ENCODE peak calls at places on chromosomes 1 and 21, in six cellular contexts. H is GM12865, P is fibroblast of lung, D is spleen, X is HFF-Myc, O is fibroblast of pulmonary artery. W is an unnamed sample.

GRCh38 chr1:225987491-225988316 is 11.4 kb downstream of the SDE2 start:
- DNase-seq in X (no peak), D (no peak), H (peak; percentile 56), P (peak; percentile 44), O (peak; percentile 74), W (peak; percentile 72)

GRCh38 chr1:211830055-211830329 is 571 bp downstream of the LPGAT1 start:
- DNase-seq in X (no peak), D (no peak), H (no peak), O (no peak), P (peak; percentile 11), W (no peak)

GRCh38 chr1:228335406-228336307 is 71.0 kb downstream of the TRIM11 start:
- DNase-seq in P (no peak), H (no peak), O (no peak), X (no peak), D (no peak), W (no peak)

GRCh38 chr1:208329291-208329690 is 85.1 kb upstream of the PLXNA2 start:
- DNase-seq in X (no peak), O (no peak), H (no peak), D (no peak), P (no peak), W (peak; percentile 8)

GRCh38 chr21:32382108-32382601 is 10.7 kb downstream of the URB1 start:
- DNase-seq in O (peak; percentile 54), P (peak; percentile 92), D (no peak), H (no peak), X (no peak), W (peak; percentile 20)

GRCh38 chr1:29590583-29591555 is 354.5 kb downstream of the PTPRU start:
- DNase-seq in H (no peak), D (no peak), O (no peak), X (no peak), P (peak; percentile 71), W (no peak)

GRCh38 chr1:222861057-222861456 is 46.2 kb downstream of the DISP1 start:
- DNase-seq in D (no peak), O (no peak), H (peak; percentile 1), P (no peak), X (no peak), W (no peak)

GRCh38 chr1:1161683-1162079 is 12.0 kb upstream of the TTLL10 start:
- DNase-seq in X (no peak), D (no peak), P (no peak), H (no peak), O (no peak), W (no peak)

GRCh38 chr1:15305366-15305765 is 58.3 kb downstream of the FHAD1 start:
- DNase-seq in H (no peak), P (peak; percentile 61), O (peak; percentile 13), X (no peak), D (no peak), W (no peak)

GRCh38 chr1:196148367-196148970 is 459.8 kb downstream of the KCNT2 start:
- DNase-seq in X (peak; percentile 16), H (peak; percentile 44), O (peak; percentile 75), P (peak; percentile 15), D (no peak), W (peak; percentile 16)

GRCh38 chr1:15308135-15308534 is 61.1 kb downstream of the FHAD1 start:
- DNase-seq in D (no peak), X (no peak), O (no peak), H (no peak), P (no peak), W (no peak)

GRCh38 chr1:89998306-89998705 is 3.4 kb downstream of the ZNF326 start:
- DNase-seq in P (peak; percentile 45), O (peak; percentile 13), D (no peak), X (no peak), H (no peak), W (peak; percentile 62)

GRCh38 chr1:89999628-90000027 is 4.7 kb downstream of the ZNF326 start:
- DNase-seq in P (no peak), H (no peak), D (no peak), X (no peak), O (no peak), W (no peak)

GRCh38 chr1:89999208-89999607 is 4.3 kb downstream of the ZNF326 start:
- DNase-seq in D (no peak), X (no peak), O (no peak), H (no peak), P (peak; percentile 18), W (no peak)

GRCh38 chr1:89996415-89997110 is 1.7 kb downstream of the ZNF326 start:
- DNase-seq in H (no peak), D (no peak), X (no peak), P (no peak), O (no peak), W (no peak)

GRCh38 chr1:90000934-90001676 is 6.2 kb downstream of the ZNF326 start:
- DNase-seq in O (no peak), H (peak; percentile 18), P (no peak), D (no peak), X (no peak), W (no peak)
- TF ChIP-seq CTCF in O (no peak), H (no peak), P (no peak), D (no peak), X (no peak), W (no peak)

GRCh38 chr1:214314178-214314843 is 33.4 kb downstream of the SMYD2 start:
- DNase-seq in P (no peak), H (no peak), D (no peak), X (no peak), O (no peak), W (no peak)

GRCh38 chr1:214317300-214317699 is 36.3 kb downstream of the SMYD2 start:
- DNase-seq in P (no peak), D (no peak), O (no peak), X (no peak), H (no peak), W (no peak)

GRCh38 chr1:214318356-214318755 is 37.4 kb downstream of the SMYD2 start:
- DNase-seq in H (peak; percentile 28), X (no peak), P (peak; percentile 26), D (no peak), O (peak; percentile 24), W (no peak)

GRCh38 chr1:214317734-214318133 is 36.8 kb downstream of the SMYD2 start:
- DNase-seq in X (no peak), H (no peak), O (no peak), P (no peak), D (no peak), W (no peak)

GRCh38 chr1:214316597-214316996 is 35.6 kb downstream of the SMYD2 start:
- DNase-seq in P (peak; percentile 66), X (no peak), D (no peak), H (no peak), O (no peak), W (no peak)
- H3K4me3 ChIP-seq in P (no peak overlapping the region), X (no peak overlapping the region), D (no peak overlapping the region), H (no peak overlapping the region), O (no peak overlapping the region), W (no peak overlapping the region)

GRCh38 chr1:8217011-8217711 is 100.8 kb upstream of the SLC45A1 start:
- DNase-seq in P (peak; percentile 36), X (no peak), D (peak; percentile 82), O (no peak), H (peak; percentile 13), W (peak; percentile 61)
- TF ChIP-seq CTCF in P (no peak), X (no peak), D (no peak), O (no peak), H (no peak), W (no peak)

DNA sequence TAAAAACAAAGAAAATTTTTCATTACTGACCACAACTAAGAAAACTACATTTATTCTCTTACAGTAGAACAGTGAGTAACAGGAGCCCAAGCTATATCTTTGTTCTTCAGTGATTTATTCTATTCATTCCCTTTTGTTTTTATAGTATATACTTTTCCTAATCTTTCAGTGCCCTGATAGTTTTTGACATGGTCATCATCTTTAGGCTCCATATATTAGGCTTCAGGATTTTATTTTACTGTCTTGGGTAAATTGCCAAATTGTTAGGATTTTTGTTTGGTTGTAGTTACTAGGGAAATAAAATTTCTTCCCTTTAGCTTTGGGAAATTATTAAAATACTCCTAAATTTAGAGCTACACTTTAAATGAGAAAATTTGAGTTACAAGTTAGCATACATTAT is 10.3 kb downstream of the FBXO28 start:
- DNase-seq in D (no peak), X (no peak), O (no peak), P (peak; percentile 3), H (no peak), W (no peak)
- H3K4me3 ChIP-seq in D (no peak overlapping the region), X (no peak overlapping the region), O (no peak overlapping the region), P (no peak overlapping the region), H (no peak overlapping the region), W (no peak overlapping the region)

GRCh38 chr1:204286841-204287387 is 72.8 kb downstream of the PLEKHA6 start:
- DNase-seq in H (no peak), O (peak; percentile 22), P (no peak), X (no peak), D (no peak), W (no peak)
- TF ChIP-seq CTCF in H (no peak), O (no peak), P (no peak), X (no peak), D (peak; percentile 25), W (no peak)

DNA sequence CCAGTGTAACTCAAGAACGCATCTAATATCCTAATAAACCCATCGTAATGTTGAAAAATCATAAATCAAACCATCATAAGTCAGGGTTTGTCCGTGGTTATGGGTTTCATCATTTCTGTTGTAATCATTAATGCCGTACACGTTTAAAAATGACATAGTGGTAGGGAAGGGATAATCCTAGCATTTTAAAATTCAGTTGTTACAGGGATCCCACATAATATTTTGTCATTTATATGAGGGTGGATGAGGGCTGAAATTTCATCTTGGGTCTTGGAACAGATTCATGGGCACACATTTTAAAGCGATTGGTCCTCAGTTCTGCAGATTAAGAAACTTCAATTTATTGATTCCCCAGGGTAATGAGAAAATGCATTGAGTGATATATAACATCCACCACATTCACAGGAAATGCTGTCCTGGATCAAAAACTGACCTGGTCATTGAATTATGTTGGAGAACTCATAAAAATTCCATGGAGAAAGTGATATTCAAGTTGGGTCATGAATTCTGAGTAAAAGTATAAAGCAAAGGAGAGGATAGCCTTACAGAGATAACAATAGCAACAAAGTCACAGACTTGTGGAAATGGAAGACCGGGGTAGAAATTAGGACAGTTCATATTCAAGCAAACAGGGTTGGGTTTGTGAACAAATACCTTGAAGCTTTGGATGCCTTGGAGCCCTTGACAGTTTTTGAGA is 1527.3 kb upstream of the TPTE start:
- DNase-seq in O (no peak), H (no peak), X (no peak), P (peak; percentile 40), D (no peak), W (no peak)
- H3K4me3 ChIP-seq in O (no peak overlapping the region), H (no peak overlapping the region), X (no peak overlapping the region), P (no peak overlapping the region), D (no peak overlapping the region), W (no peak overlapping the region)

GRCh38 chr1:153192697-153193096 is 10.5 kb upstream of the LELP1 start:
- DNase-seq in X (no peak), P (no peak), H (peak; percentile 39), D (no peak), O (no peak), W (no peak)
- TF ChIP-seq CTCF in X (no peak), P (no peak), H (peak; percentile 43), D (no peak), O (no peak), W (no peak)